ENCODE peak calls at places on chromosomes 1 and 21, in six cellular contexts. I is K562, T is HepG2, C is H1, S is GM12878, Y is HCT116. J is an unnamed sample.

GRCh38 chr1:203275656-203276272 is 29.6 kb upstream of the BTG2 start:
- DNase-seq in I (no peak), T (no peak), C (no peak), S (no peak), Y (no peak), J (no peak)

GRCh38 chr1:16443975-16444745 is 3.6 kb downstream of the NECAP2 start:
- DNase-seq in I (peak; percentile 58), T (no peak), C (no peak), S (no peak), Y (no peak), J (no peak)

GRCh38 chr1:225458222-225458631 is 30.4 kb upstream of the LBR start:
- DNase-seq in I (no peak), T (no peak), C (no peak), S (no peak), Y (no peak), J (no peak)

GRCh38 chr1:62784509-62785365 is 805 bp downstream of the ATG4C start:
- DNase-seq in I (peak; percentile 9), T (no peak), C (no peak), S (no peak), Y (no peak), J (peak; percentile 11)

GRCh38 chr1:185996211-185996610 is 262.0 kb downstream of the HMCN1 start:
- DNase-seq in I (no peak), T (no peak), C (no peak), S (no peak), Y (no peak), J (peak; percentile 47)

GRCh38 chr1:4655674-4656532 is 1.5 kb downstream of the AJAP1 start:
- DNase-seq in I (peak; percentile 28), T (no peak), C (no peak), S (no peak), Y (no peak), J (no peak)

GRCh38 chr1:171798760-171799159 is 17.3 kb downstream of the METTL13 start:
- DNase-seq in I (no peak), T (no peak), C (no peak), S (no peak), Y (no peak), J (no peak)

GRCh38 chr1:107879927-107880326 is 85.1 kb downstream of the VAV3 start:
- DNase-seq in I (no peak), T (no peak), C (no peak), S (no peak), Y (no peak), J (no peak)

GRCh38 chr21:46160563-46161179 is 5.3 kb upstream of the FTCD start:
- DNase-seq in I (no peak), T (no peak), C (no peak), S (no peak), Y (no peak), J (no peak)

GRCh38 chr1:219265026-219265515 is 91.4 kb downstream of the LYPLAL1 start:
- DNase-seq in I (no peak), T (no peak), C (no peak), S (no peak), Y (no peak), J (no peak)

DNA sequence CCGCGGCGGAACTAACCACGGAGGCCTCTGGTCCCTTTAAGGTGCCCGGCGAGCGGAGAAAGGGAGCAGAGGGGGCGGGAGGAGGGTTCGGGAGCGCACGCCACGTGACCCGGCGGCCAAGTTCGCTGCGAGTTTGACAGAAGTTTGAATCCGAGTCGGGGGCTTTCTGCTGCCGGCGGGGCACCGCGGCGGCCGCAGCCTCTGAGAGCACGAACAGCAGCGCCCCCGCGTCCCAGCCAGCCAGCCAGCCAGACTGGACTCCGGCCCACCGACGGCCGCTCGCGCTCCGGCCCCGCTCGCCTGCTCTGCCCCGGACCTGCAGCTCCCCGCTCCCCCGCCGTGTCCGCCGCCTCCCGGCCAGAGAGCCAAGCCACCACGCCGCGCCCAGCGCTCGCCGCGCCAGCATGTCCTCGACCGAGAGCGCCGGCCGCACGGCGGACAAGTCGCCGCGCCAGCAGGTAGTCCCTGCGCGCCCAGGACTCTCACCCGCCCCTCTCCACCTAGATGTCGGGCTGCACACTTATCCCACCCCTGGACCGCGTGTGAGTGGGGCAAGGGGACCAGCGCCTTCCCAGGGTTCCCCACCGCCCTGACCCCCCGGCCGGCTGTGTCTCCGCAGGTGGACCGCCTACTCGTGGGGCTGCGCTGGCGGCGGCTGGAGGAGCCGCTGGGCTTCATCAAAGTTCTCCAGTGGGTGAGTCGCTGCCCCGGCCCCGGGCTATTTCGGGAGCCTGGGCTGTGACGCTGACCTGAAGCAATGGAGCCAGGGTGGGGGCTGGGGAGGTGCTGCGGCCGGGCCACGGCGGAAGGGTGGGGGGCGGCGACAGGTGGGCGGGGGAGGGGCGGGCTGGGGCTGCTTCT is at the start of gene SYPL2:
- DNase-seq in I (peak; percentile 64), T (no peak), C (no peak), S (no peak), Y (no peak), J (no peak)
- TF ChIP-seq EZH2 in I (peak; percentile 72), T (no peak), C (peak; percentile 54), S (no peak), Y (no peak), J (peak; percentile 94)

GRCh38 chr1:45647248-45648021 is 23.6 kb upstream of the CCDC17 start:
- DNase-seq in I (no peak), T (no peak), C (no peak), S (no peak), Y (no peak), J (peak; percentile 41)

GRCh38 chr1:45640293-45640692 is 16.4 kb upstream of the CCDC17 start:
- DNase-seq in I (no peak), T (peak; percentile 8), C (no peak), S (no peak), Y (no peak), J (no peak)

GRCh38 chr1:45643341-45643740 is 19.5 kb upstream of the CCDC17 start:
- DNase-seq in I (no peak), T (no peak), C (no peak), S (no peak), Y (no peak), J (no peak)

GRCh38 chr1:45644661-45645060 is 20.8 kb upstream of the CCDC17 start:
- DNase-seq in I (no peak), T (no peak), C (no peak), S (no peak), Y (no peak), J (no peak)

GRCh38 chr1:45643978-45644377 is 20.1 kb upstream of the CCDC17 start:
- DNase-seq in I (no peak), T (peak; percentile 63), C (no peak), S (no peak), Y (peak; percentile 8), J (no peak)
- TF ChIP-seq CTCF in I (peak; percentile 16), T (peak; percentile 44), C (no peak), S (peak; percentile 3), Y (peak; percentile 32), J (no peak)

GRCh38 chr1:67580671-67581403 is 104.2 kb upstream of the GADD45A start:
- DNase-seq in I (no peak), T (no peak), C (no peak), S (no peak), Y (no peak), J (no peak)

GRCh38 chr1:67584938-67585337 is 100.1 kb upstream of the GADD45A start:
- DNase-seq in I (no peak), T (no peak), C (no peak), S (no peak), Y (no peak), J (no peak)

GRCh38 chr1:67583462-67583950 is 101.5 kb upstream of the GADD45A start:
- DNase-seq in I (no peak), T (no peak), C (no peak), S (no peak), Y (no peak), J (no peak)

GRCh38 chr1:67579623-67580394 is 105.2 kb upstream of the GADD45A start:
- DNase-seq in I (no peak), T (no peak), C (no peak), S (no peak), Y (no peak), J (no peak)

DNA sequence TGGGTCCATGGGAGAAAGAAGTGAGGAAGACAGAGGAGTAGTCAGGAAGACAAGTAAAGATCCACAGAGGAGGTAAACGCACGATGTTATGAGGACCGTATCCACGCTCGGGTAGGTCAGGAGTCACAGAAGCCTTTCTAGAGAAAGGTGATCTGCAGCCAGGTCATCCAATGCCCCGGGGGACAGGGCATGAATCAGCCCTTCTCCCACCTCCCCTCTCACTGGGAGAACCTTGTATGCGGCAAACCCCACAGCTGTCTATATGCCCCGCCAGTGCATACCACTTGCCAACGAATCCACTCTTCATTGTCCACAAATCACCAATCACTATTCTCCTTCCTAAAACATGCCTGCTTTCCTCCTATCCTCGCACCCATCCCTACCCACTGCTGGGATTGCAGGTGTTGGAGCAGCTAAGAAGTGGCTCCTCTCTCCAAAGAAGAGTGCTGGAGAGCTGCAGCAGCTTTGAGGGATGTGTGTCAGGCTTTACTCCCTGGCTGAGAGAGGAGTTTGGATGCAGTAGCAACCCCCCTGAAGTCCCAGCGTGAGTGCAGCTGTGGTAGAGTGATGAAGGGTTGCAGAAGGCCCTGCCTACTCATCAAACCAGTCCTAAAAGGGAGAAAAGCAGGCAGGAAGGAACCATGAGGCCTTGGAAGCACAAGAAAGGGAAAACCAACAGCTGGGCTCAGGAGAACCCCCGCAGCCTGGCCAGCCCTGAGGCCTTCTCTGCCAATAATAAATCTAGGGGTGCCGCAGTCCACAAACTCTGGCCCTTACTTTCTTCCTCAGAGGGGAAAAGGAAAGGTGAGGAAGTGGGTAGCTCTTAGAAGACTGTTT is 102.2 kb upstream of the GADD45A start:
- DNase-seq in I (no peak), T (no peak), C (no peak), S (no peak), Y (no peak), J (no peak)
- TF ChIP-seq MAX in I (no peak), T (no peak), C (no peak), S (no peak), Y (no peak), J (no peak)

GRCh38 chr1:31762726-31763670 is 1.1 kb downstream of the ADGRB2 start:
- DNase-seq in I (peak; percentile 71), T (peak; percentile 28), C (no peak), S (no peak), Y (no peak), J (peak; percentile 63)
- TF ChIP-seq EZH2 in I (peak; percentile 54), T (peak; percentile 91), C (no peak), S (no peak), Y (no peak), J (peak; percentile 62)

GRCh38 chr1:27606708-27607238 is 2.8 kb upstream of the AHDC1 start:
- DNase-seq in I (no peak), T (peak; percentile 53), C (no peak), S (no peak), Y (no peak), J (peak; percentile 9)

GRCh38 chr1:27609210-27609555 is 5.2 kb upstream of the AHDC1 start:
- DNase-seq in I (no peak), T (no peak), C (no peak), S (no peak), Y (no peak), J (no peak)

GRCh38 chr1:27607239-27607804 is 3.4 kb upstream of the AHDC1 start:
- DNase-seq in I (peak; percentile 82), T (peak; percentile 96), C (no peak), S (no peak), Y (no peak), J (no peak)

GRCh38 chr1:27611450-27611849 is 7.5 kb upstream of the AHDC1 start:
- DNase-seq in I (no peak), T (no peak), C (no peak), S (no peak), Y (no peak), J (no peak)

GRCh38 chr1:27609618-27610240 is 5.8 kb upstream of the AHDC1 start:
- DNase-seq in I (no peak), T (no peak), C (no peak), S (peak; percentile 55), Y (no peak), J (no peak)
- TF ChIP-seq CTCF in I (no peak), T (no peak), C (no peak), S (no peak), Y (no peak), J (no peak)

J was measured in endothelial cell of umbilical vein.